ENCODE peak calls at places on chromosomes 5 and 9, in nine cellular contexts. C is Karpas-422; B is CD4-positive, CD25-positive, alpha-beta regulatory T cell; V is cardiac muscle cell; Z is adrenal gland; X is vagina; J is adipocyte; S is gastrocnemius medialis; I is astrocyte. P is an unnamed sample.

GRCh38 chr5:132470596-132470995 is 20.0 kb downstream of the IRF1 start:
- DNase-seq in C (no peak), J (no peak), B (no peak), Z (no peak), S (no peak), X (no peak), V (no peak), I (no peak), P (no peak)

GRCh38 chr9:108622467-108622866 is 233.3 kb downstream of the ACTL7B start:
- DNase-seq in I (peak; percentile 86), Z (no peak), V (peak; percentile 83), S (no peak), C (no peak), B (no peak), J (peak; percentile 59), X (no peak), P (no peak)

GRCh38 chr5:80343067-80343466 is 23.3 kb downstream of the SPZ1 start:
- DNase-seq in V (no peak), X (no peak), Z (no peak), B (no peak), C (no peak), J (no peak), S (no peak), I (no peak), P (no peak)

GRCh38 chr9:107644774-107645463 is 155.3 kb upstream of the KLF4 start:
- DNase-seq in S (peak; percentile 36), V (peak; percentile 45), B (no peak), J (no peak), Z (peak; percentile 51), C (no peak), X (no peak), I (no peak), P (peak; percentile 78)

GRCh38 chr5:177428574-177429217 is 2.2 kb downstream of the GRK6 start:
- DNase-seq in B (no peak), I (no peak), X (no peak), S (no peak), C (no peak), J (no peak), Z (no peak), V (no peak), P (no peak)

GRCh38 chr9:84939766-84940165 is 270.2 kb downstream of the NTRK2 start:
- DNase-seq in V (no peak), J (no peak), B (no peak), C (no peak), I (no peak), Z (no peak), X (no peak), S (no peak), P (no peak)

GRCh38 chr5:155906046-155906445 is 420.9 kb upstream of the SGCD start:
- DNase-seq in Z (no peak), S (no peak), J (no peak), X (no peak), B (no peak), V (no peak), C (peak; percentile 50), I (no peak), P (no peak)

GRCh38 chr5:75042511-75042910 is 9.8 kb downstream of the GCNT4 start:
- DNase-seq in S (no peak), X (no peak), B (no peak), I (no peak), Z (no peak), C (no peak), J (no peak), V (no peak), P (no peak)

GRCh38 chr9:111187376-111187775 is 142.6 kb downstream of the OR2K2 start:
- DNase-seq in S (no peak), X (no peak), I (peak; percentile 47), V (no peak), J (no peak), Z (no peak), B (no peak), C (no peak), P (no peak)

GRCh38 chr9:34079181-34079580 is 30.5 kb upstream of the UBAP2 start:
- DNase-seq in X (no peak), J (no peak), C (no peak), V (no peak), Z (no peak), B (no peak), S (no peak), I (peak; percentile 49), P (no peak)

DNA sequence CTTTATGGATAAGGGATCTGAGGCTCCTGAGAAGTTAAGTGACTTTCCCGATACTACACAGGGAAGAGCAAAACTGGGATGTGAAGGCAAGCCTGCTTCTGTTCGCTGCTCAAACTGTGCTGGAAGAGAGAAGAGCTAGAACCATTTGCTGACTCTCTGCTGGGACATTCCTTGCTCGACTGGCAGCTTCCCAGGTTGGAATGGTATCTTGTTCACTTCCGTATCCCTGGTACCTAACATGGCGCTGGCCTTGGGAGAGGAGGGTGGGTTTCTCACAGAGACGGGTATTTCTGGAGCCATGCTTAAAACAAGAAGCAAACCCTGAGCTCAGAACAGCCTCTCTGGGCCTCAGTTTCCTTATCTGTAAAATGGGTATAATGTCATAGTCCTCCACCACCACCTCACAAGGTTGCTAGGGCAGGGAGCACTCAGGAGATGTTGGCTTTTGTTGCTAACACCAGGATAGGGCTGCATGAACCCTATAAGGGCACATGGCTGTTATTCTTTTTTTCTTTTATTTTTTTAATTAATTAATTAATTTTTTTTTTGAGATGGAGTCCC is 68.0 kb upstream of the STXBP1 start:
- DNase-seq in V (no peak), B (no peak), I (no peak), Z (no peak), J (no peak), C (no peak), S (no peak), X (no peak), P (no peak)
- H3K4me1 ChIP-seq in V (peaks cover 8% of the 10 kb centered on the region), B (no peaks in the 10 kb centered on the region), I (peaks cover 69% of the 10 kb centered on the region), Z (peaks cover 69% of the 10 kb centered on the region), J (peaks cover 51% of the 10 kb centered on the region), C (no peaks in the 10 kb centered on the region), S (peaks cover 25% of the 10 kb centered on the region), X (peaks cover 99% of the 10 kb centered on the region), P (peaks cover 45% of the 10 kb centered on the region)

DNA sequence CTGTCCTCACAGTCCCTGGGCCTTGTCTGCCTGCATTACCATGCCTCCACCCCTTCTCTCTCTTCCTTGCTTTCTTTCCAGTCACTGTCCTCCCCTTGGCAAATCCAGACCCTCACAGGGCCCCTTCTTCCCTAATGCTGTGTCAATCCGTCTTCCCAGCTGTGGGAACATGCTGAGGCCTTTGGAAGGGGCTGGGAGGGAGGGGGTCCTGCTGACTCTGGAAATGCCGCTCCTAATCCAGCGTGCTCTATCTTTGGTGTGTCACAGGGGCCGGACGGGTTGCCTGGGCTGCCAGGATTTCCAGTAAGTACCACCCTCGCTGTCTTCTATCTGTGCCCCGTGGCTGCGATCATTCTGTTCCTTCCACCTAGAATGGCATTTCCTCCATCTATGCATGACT is 64.7 kb upstream of the TGFBR1 start:
- DNase-seq in B (no peak), C (no peak), Z (no peak), I (no peak), X (no peak), V (no peak), J (no peak), S (no peak), P (no peak)
- H3K36me3 ChIP-seq in B (no peaks in the 10 kb centered on the region), C (no peaks in the 10 kb centered on the region), Z (no peaks in the 10 kb centered on the region), I (no peaks in the 10 kb centered on the region), X (no peaks in the 10 kb centered on the region), V (no peaks in the 10 kb centered on the region), J (peaks cover 15% of the 10 kb centered on the region), S (no peaks in the 10 kb centered on the region), P (no peaks in the 10 kb centered on the region)

GRCh38 chr9:136341042-136341655 is 13.8 kb downstream of the GPSM1 start:
- DNase-seq in X (no peak), B (no peak), V (no peak), S (no peak), J (no peak), C (no peak), I (no peak), Z (peak; percentile 74), P (no peak)
- H3K4me1 ChIP-seq in X (peaks cover 32% of the 10 kb centered on the region), B (no peaks in the 10 kb centered on the region), V (peaks cover 12% of the 10 kb centered on the region), S (no peaks in the 10 kb centered on the region), J (peaks cover 16% of the 10 kb centered on the region), C (peaks cover 59% of the 10 kb centered on the region), I (peaks cover 23% of the 10 kb centered on the region), Z (peaks cover 41% of the 10 kb centered on the region), P (peaks cover 17% of the 10 kb centered on the region)

GRCh38 chr9:93122721-93123221 is 11.3 kb downstream of the NINJ1 start:
- DNase-seq in C (no peak), S (no peak), I (no peak), B (no peak), J (no peak), V (no peak), X (no peak), Z (peak; percentile 30), P (peak; percentile 5)
- H3K36me3 ChIP-seq in C (no peaks in the 10 kb centered on the region), S (no peaks in the 10 kb centered on the region), I (no peaks in the 10 kb centered on the region), B (peaks cover 25% of the 10 kb centered on the region), J (peaks cover 6% of the 10 kb centered on the region), V (no peaks in the 10 kb centered on the region), X (peaks cover 23% of the 10 kb centered on the region), Z (no peaks in the 10 kb centered on the region), P (peaks cover 47% of the 10 kb centered on the region)

GRCh38 chr9:14322211-14323082 is 8.5 kb upstream of the NFIB start:
- DNase-seq in X (no peak), J (peak; percentile 98), C (peak; percentile 97), I (peak; percentile 82), Z (peak; percentile 91), V (peak; percentile 98), B (peak; percentile 86), S (peak; percentile 86), P (peak; percentile 51)
- H3K4me1 ChIP-seq in X (peaks cover 43% of the 10 kb centered on the region), J (peaks cover 59% of the 10 kb centered on the region), C (peaks cover 86% of the 10 kb centered on the region), I (peaks cover 20% of the 10 kb centered on the region), Z (peaks cover 40% of the 10 kb centered on the region), V (peaks cover 3% of the 10 kb centered on the region), B (peaks cover 4% of the 10 kb centered on the region), S (peaks cover 70% of the 10 kb centered on the region), P (peaks cover 24% of the 10 kb centered on the region)

GRCh38 chr5:10427201-10427600 is 14.5 kb upstream of the ROPN1L start:
- DNase-seq in Z (no peak), C (no peak), X (no peak), S (no peak), V (no peak), I (no peak), B (no peak), J (no peak), P (no peak)
- H3K36me3 ChIP-seq in Z (no peaks in the 10 kb centered on the region), C (peaks cover 22% of the 10 kb centered on the region), X (peaks cover 70% of the 10 kb centered on the region), S (peaks cover 6% of the 10 kb centered on the region), V (peaks cover 61% of the 10 kb centered on the region), I (peaks cover 52% of the 10 kb centered on the region), B (peaks cover 84% of the 10 kb centered on the region), J (peaks cover 76% of the 10 kb centered on the region), P (peaks cover 52% of the 10 kb centered on the region)

GRCh38 chr9:132857031-132857430 is 21.1 kb downstream of the AK8 start:
- DNase-seq in J (peak; percentile 92), I (peak; percentile 39), C (no peak), S (peak; percentile 39), X (no peak), Z (peak; percentile 80), V (peak; percentile 96), B (no peak), P (no peak)
- H3K4me1 ChIP-seq in J (peaks cover 18% of the 10 kb centered on the region), I (peaks cover 4% of the 10 kb centered on the region), C (no peaks in the 10 kb centered on the region), S (no peaks in the 10 kb centered on the region), X (peaks cover 12% of the 10 kb centered on the region), Z (no peaks in the 10 kb centered on the region), V (no peaks in the 10 kb centered on the region), B (no peaks in the 10 kb centered on the region), P (no peaks in the 10 kb centered on the region)

P was measured in ascending aorta.